ENCODE peak calls at places on chromosomes 1 and 21, in four cellular contexts. One of them, this sample, is unnamed.
A peak's percentile ranks its signal among the peaks of the same experiment; 100 is the strongest.

GRCh38 chr1:7420706-7421105 is 350.4 kb upstream of the VAMP3 start:
- DNase-seq in HepG2: no peak
- DNase-seq in K562: no peak
- DNase-seq in HCT116: no peak
- DNase-seq in this sample: no peak

GRCh38 chr1:125119024-125119441 is 3934.3 kb downstream of the SRGAP2C start:
- DNase-seq in K562: no peak
- DNase-seq in HCT116: no peak
- DNase-seq in HepG2: no peak
- DNase-seq in this sample: no peak

GRCh38 chr1:167950569-167950968 is 13.7 kb upstream of the MPC2 start:
- DNase-seq in HCT116: no peak
- DNase-seq in HepG2: no peak
- DNase-seq in K562: no peak
- DNase-seq in this sample: no peak

GRCh38 chr1:116521186-116521585 is 49.6 kb downstream of the CD58 start:
- DNase-seq in HCT116: no peak
- DNase-seq in HepG2: no peak
- DNase-seq in K562: no peak
- DNase-seq in this sample: no peak

GRCh38 chr1:119275145-119275929 is 93.2 kb upstream of the HAO2 start:
- DNase-seq in K562: peak; percentile 56
- DNase-seq in HepG2: peak; percentile 45
- DNase-seq in HCT116: peak; percentile 39
- DNase-seq in this sample: peak; percentile 57

GRCh38 chr1:6389971-6390370 is 3.6 kb downstream of the ACOT7 start:
- DNase-seq in K562: no peak
- DNase-seq in HepG2: no peak
- DNase-seq in HCT116: no peak
- DNase-seq in this sample: no peak

GRCh38 chr1:42950146-42950480 is 8.6 kb downstream of the SLC2A1 start:
- DNase-seq in HepG2: no peak
- DNase-seq in HCT116: no peak
- DNase-seq in K562: no peak
- DNase-seq in this sample: no peak

GRCh38 chr1:201229771-201230635 is 39.4 kb downstream of the IGFN1 start:
- DNase-seq in HepG2: no peak
- DNase-seq in HCT116: peak; percentile 15
- DNase-seq in K562: no peak
- DNase-seq in this sample: no peak

GRCh38 chr1:70666381-70667140 is 255.5 kb downstream of the CTH start:
- DNase-seq in K562: no peak
- DNase-seq in HCT116: no peak
- DNase-seq in HepG2: peak; percentile 2
- DNase-seq in this sample: no peak

GRCh38 chr1:111801071-111801850 is 45.6 kb downstream of the DDX20 start:
- DNase-seq in HepG2: no peak
- DNase-seq in K562: peak; percentile 37
- DNase-seq in HCT116: no peak
- DNase-seq in this sample: no peak

GRCh38 chr1:3910049-3910731 is 10.1 kb upstream of the C1orf174 start:
- DNase-seq in HCT116: no peak
- DNase-seq in HepG2: no peak
- DNase-seq in K562: no peak
- DNase-seq in this sample: no peak

GRCh38 chr21:15754640-15755039 is 24.9 kb downstream of the USP25 start:
- DNase-seq in HepG2: peak; percentile 73
- DNase-seq in K562: no peak
- DNase-seq in HCT116: no peak
- DNase-seq in this sample: no peak

GRCh38 chr1:20899154-20899972 is 112.3 kb upstream of the HP1BP3 start:
- DNase-seq in HepG2: no peak
- DNase-seq in K562: no peak
- DNase-seq in HCT116: no peak
- DNase-seq in this sample: no peak

GRCh38 chr21:34276711-34277425 is 86.9 kb upstream of the KCNE2 start:
- DNase-seq in HepG2: no peak
- DNase-seq in K562: no peak
- DNase-seq in HCT116: no peak
- DNase-seq in this sample: no peak

GRCh38 chr1:24782689-24783088 is 37.4 kb downstream of the CLIC4 start:
- DNase-seq in HepG2: no peak
- DNase-seq in HCT116: no peak
- DNase-seq in K562: no peak
- DNase-seq in this sample: no peak

GRCh38 chr1:24790490-24790889 is 45.2 kb downstream of the CLIC4 start:
- DNase-seq in HCT116: no peak
- DNase-seq in K562: no peak
- DNase-seq in HepG2: no peak
- DNase-seq in this sample: no peak

GRCh38 chr1:24783713-24784112 is 38.5 kb downstream of the CLIC4 start:
- DNase-seq in K562: no peak
- DNase-seq in HCT116: no peak
- DNase-seq in HepG2: peak; percentile 17
- DNase-seq in this sample: no peak

DNA sequence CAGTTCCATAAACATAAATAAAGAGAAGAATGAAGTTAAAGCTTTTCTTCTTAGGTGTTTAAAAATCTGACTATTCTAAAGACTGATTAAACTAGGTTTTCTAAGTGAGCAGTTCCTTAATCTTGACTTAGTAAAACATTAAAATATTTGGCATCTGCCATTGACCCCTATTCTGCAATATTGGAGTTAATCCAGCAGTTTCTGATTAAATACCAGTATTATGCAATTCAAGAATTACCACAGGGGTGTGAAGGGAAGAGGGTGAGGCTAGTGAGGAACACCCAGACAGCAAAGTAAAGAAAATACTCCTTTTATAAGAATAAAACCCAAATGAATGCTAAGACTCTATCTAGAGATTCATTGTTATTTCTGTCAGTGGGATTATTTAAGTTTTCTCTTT is 40.9 kb downstream of the CLIC4 start:
- DNase-seq in HCT116: no peak
- DNase-seq in K562: no peak
- DNase-seq in HepG2: no peak
- DNase-seq in this sample: no peak
- TF ChIP-seq SIN3A in HCT116: no peak
- TF ChIP-seq SIN3A in K562: no peak
- TF ChIP-seq SIN3A in HepG2: no peak
- TF ChIP-seq SIN3A in this sample: no peak

GRCh38 chr1:153661111-153661708 is 2.7 kb downstream of the SNAPIN start:
- DNase-seq in HCT116: no peak
- DNase-seq in HepG2: no peak
- DNase-seq in K562: no peak
- DNase-seq in this sample: no peak

GRCh38 chr1:153659175-153659534 is 652 bp downstream of the SNAPIN start:
- DNase-seq in HepG2: no peak
- DNase-seq in K562: no peak
- DNase-seq in HCT116: no peak
- DNase-seq in this sample: no peak

GRCh38 chr1:153659656-153660055 is 1.2 kb downstream of the SNAPIN start:
- DNase-seq in HCT116: no peak
- DNase-seq in K562: no peak
- DNase-seq in HepG2: no peak
- DNase-seq in this sample: no peak

GRCh38 chr1:153662269-153662668 is 3.8 kb downstream of the SNAPIN start:
- DNase-seq in HCT116: no peak
- DNase-seq in K562: no peak
- DNase-seq in HepG2: no peak
- DNase-seq in this sample: no peak

GRCh38 chr1:153663211-153663610 is 4.7 kb downstream of the SNAPIN start:
- DNase-seq in HCT116: no peak
- DNase-seq in HepG2: no peak
- DNase-seq in K562: no peak
- DNase-seq in this sample: no peak
- TF ChIP-seq TCF7L2 in HCT116: no peak
- TF ChIP-seq TCF7L2 in HepG2: no peak
- TF ChIP-seq TCF7L2 in K562: no peak
- TF ChIP-seq TCF7L2 in this sample: no peak

DNA sequence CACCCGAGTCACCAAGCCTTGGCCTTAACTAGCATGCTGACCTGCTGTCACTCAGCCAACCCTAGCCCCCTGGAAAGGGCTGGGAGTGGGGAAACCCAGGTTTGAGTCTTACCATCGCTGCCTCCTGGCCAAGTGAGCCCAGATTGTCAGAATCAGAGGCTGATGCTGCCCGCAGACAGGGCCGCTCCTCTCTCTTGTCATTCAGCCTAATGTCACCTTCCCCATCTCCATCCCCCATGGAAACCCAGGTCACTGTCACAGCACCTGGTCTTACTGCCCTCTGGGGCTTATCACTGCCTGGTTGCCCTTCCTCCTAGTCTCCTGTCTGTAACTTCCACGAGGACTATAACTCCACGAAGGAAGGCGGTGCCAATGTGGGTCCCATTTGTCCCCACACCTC is 53.6 kb upstream of the CASZ1 start:
- DNase-seq in HepG2: no peak
- DNase-seq in HCT116: no peak
- DNase-seq in K562: no peak
- DNase-seq in this sample: no peak
- TF ChIP-seq SIN3A in HepG2: no peak
- TF ChIP-seq SIN3A in HCT116: no peak
- TF ChIP-seq SIN3A in K562: no peak
- TF ChIP-seq SIN3A in this sample: no peak

GRCh38 chr1:58165073-58165472 is 381.5 kb downstream of the OMA1 start:
- DNase-seq in HepG2: no peak
- DNase-seq in HCT116: no peak
- DNase-seq in K562: no peak
- DNase-seq in this sample: no peak

GRCh38 chr1:58166417-58166816 is 380.1 kb downstream of the OMA1 start:
- DNase-seq in HCT116: no peak
- DNase-seq in K562: no peak
- DNase-seq in HepG2: no peak
- DNase-seq in this sample: no peak

GRCh38 chr1:58158465-58159423 is 387.8 kb downstream of the OMA1 start:
- DNase-seq in K562: no peak
- DNase-seq in HCT116: no peak
- DNase-seq in HepG2: no peak
- DNase-seq in this sample: no peak

GRCh38 chr1:58159424-58159810 is 387.1 kb downstream of the OMA1 start:
- DNase-seq in HCT116: no peak
- DNase-seq in K562: no peak
- DNase-seq in HepG2: no peak
- DNase-seq in this sample: no peak

DNA sequence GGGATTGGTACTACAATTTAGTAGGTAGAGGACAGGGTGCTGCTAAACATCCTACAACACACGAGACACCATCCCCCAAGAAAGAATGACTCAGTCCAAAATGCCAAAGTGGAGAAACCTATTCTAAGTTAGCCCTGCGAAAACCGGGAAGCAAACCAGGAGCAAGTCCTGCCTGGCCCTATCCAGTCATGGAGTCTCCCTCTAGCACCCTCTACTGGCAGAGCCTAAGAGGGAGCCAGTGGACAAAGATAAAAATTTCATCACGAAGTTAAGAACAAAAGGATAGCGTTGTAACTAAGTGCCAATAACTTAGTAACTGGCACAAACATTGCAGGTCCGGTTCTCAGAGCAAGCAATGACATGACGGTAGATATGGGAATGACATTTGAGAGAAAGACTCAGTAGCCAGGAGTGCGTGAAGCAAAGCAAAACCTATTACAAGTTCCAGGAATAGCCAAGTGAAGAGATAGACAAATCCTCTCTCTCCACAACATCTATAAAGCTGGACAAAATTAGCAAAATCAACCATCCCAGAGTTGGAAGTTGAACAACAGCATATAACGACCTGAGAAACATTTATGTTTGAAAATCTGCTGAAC is 383.5 kb downstream of the OMA1 start:
- DNase-seq in HepG2: peak; percentile 57
- DNase-seq in K562: peak; percentile 35
- DNase-seq in HCT116: peak; percentile 47
- DNase-seq in this sample: peak; percentile 24
- TF ChIP-seq TCF7L2 in HepG2: no peak
- TF ChIP-seq TCF7L2 in K562: no peak
- TF ChIP-seq TCF7L2 in HCT116: no peak
- TF ChIP-seq TCF7L2 in this sample: no peak

DNA sequence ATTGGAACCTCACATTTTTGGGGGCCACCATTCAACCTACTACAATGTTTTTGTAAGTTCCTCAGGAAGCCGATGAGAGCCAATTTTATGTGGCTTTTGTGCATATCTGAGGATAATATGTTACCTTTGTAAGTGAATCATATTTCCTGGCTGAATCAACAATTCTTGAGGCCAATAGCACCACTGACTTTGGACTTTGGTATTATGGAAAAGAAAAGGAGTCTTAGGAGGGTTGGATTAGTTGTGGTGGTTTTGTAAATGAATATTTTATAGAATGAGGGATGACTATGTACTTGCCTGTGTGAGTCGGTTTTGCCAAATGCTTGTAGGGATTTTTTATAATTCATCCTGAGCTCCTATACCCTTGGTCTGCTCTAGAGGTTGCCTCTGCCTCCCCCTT is 181.5 kb upstream of the HMGB4 start:
- DNase-seq in K562: no peak
- DNase-seq in HCT116: no peak
- DNase-seq in HepG2: no peak
- DNase-seq in this sample: no peak
- TF ChIP-seq SIN3A in K562: no peak
- TF ChIP-seq SIN3A in HCT116: no peak
- TF ChIP-seq SIN3A in HepG2: no peak
- TF ChIP-seq SIN3A in this sample: no peak

This sample was measured in Panc1.